ENCODE peak calls at places on chromosome 14, in seven cellular contexts. U is tibial artery; D is astrocyte of the cerebellum; Z is A549; P is WTC11; G is lung; X is CD8-positive, alpha-beta T cell. Q is an unnamed sample.

GRCh38 chr14:92600318-92601053 is 86.9 kb downstream of the RIN3 start:
- DNase-seq in D (no peak), P (no peak), Z (peak), X (peak), U (no peak), G (no peak), Q (no peak)

GRCh38 chr14:91292476-91292875 is 48.0 kb upstream of the GPR68 start:
- DNase-seq in G (no peak), P (no peak), U (no peak), X (no peak), Z (no peak), D (no peak), Q (no peak)

GRCh38 chr14:95057147-95057546 is 100.2 kb downstream of the DICER1 start:
- DNase-seq in D (no peak), X (no peak), Z (no peak), U (no peak), P (no peak), G (no peak), Q (no peak)

GRCh38 chr14:73477618-73478266 is 13.0 kb upstream of the RIOX1 start:
- DNase-seq in Z (no peak), G (no peak), X (no peak), D (no peak), P (no peak), U (no peak), Q (no peak)

GRCh38 chr14:92930737-92931602 is 8.0 kb downstream of the CHGA start:
- DNase-seq in P (no peak), U (no peak), Z (no peak), D (no peak), G (no peak), X (no peak), Q (no peak)

GRCh38 chr14:103629503-103630121 is 601 bp downstream of the KLC1 start:
- DNase-seq in P (peak), U (peak), G (peak), Z (peak), D (no peak), X (peak), Q (peak)

GRCh38 chr14:97873291-97873690 is 1076.1 kb downstream of the VRK1 start:
- DNase-seq in G (no peak), P (no peak), D (no peak), U (no peak), X (no peak), Z (no peak), Q (no peak)

GRCh38 chr14:50943261-50943942 is 881 bp downstream of the PYGL start:
- DNase-seq in X (no peak), D (no peak), U (peak), G (peak), P (peak), Z (peak), Q (peak)

GRCh38 chr14:68137704-68138619 is 318.4 kb downstream of the RAD51B start:
- DNase-seq in P (peak), Z (peak), U (peak), D (peak), G (peak), X (no peak), Q (peak)

GRCh38 chr14:104238424-104239184 is 100.2 kb downstream of the KIF26A start:
- DNase-seq in Z (no peak), D (no peak), G (no peak), P (no peak), X (peak), U (peak), Q (no peak)

GRCh38 chr14:63249112-63249511 is 44.9 kb downstream of the RHOJ start:
- DNase-seq in P (no peak), U (no peak), G (no peak), Z (no peak), D (peak), X (no peak), Q (no peak)

GRCh38 chr14:87497301-87497700 is 495.7 kb downstream of the GALC start:
- DNase-seq in X (no peak), P (no peak), G (no peak), Z (no peak), U (no peak), D (no peak), Q (no peak)

GRCh38 chr14:88613552-88614010 is 50.7 kb downstream of the ZC3H14 start:
- DNase-seq in G (no peak), Z (no peak), P (no peak), X (no peak), D (peak), U (no peak), Q (no peak)

GRCh38 chr14:31261859-31262739 is 54.5 kb upstream of the HECTD1 start:
- DNase-seq in Z (no peak), G (peak), P (no peak), D (no peak), X (no peak), U (peak), Q (no peak)

GRCh38 chr14:60349663-60350365 is 100.8 kb downstream of the PPM1A start:
- DNase-seq in D (peak), P (peak), U (peak), G (no peak), Z (peak), X (no peak), Q (no peak)

GRCh38 chr14:56075301-56075700 is 42.9 kb upstream of the PELI2 start:
- DNase-seq in P (no peak), U (no peak), Z (no peak), D (no peak), G (no peak), X (no peak), Q (no peak)

GRCh38 chr14:95480109-95480886 is 36.2 kb downstream of the SYNE3 start:
- DNase-seq in U (peak), G (peak), P (no peak), D (no peak), Z (no peak), X (no peak), Q (no peak)

GRCh38 chr14:22283000-22283399 is 306.0 kb downstream of the DAD1 start:
- DNase-seq in D (no peak), U (no peak), P (no peak), X (no peak), G (no peak), Z (no peak), Q (no peak)

GRCh38 chr14:23379331-23380196 is 2.7 kb downstream of the CMTM5 start:
- DNase-seq in D (no peak), P (peak), G (peak), X (peak), Z (peak), U (no peak), Q (peak)

GRCh38 chr14:97177016-97177415 is 379.8 kb downstream of the VRK1 start:
- DNase-seq in P (no peak), X (no peak), U (no peak), G (no peak), Z (peak), D (no peak), Q (no peak)

GRCh38 chr14:73752297-73752992 is 38.3 kb upstream of the PNMA1 start:
- DNase-seq in X (peak), D (peak), G (no peak), P (no peak), Z (no peak), U (peak), Q (no peak)

GRCh38 chr14:68553326-68553725 is 239.5 kb downstream of the ZFP36L1 start:
- DNase-seq in X (peak), P (no peak), Z (no peak), D (no peak), G (no peak), U (no peak), Q (no peak)

GRCh38 chr14:53934778-53935414 is 21.7 kb downstream of the BMP4 start:
- DNase-seq in P (no peak), G (no peak), X (no peak), Z (no peak), U (no peak), D (no peak), Q (no peak)

GRCh38 chr14:21711360-21711961 is 37.8 kb upstream of the OR4E1 start:
- DNase-seq in D (peak), X (no peak), G (no peak), Z (peak), U (no peak), P (no peak), Q (peak)

GRCh38 chr14:95504135-95505029 is 12.1 kb downstream of the SYNE3 start:
- DNase-seq in D (no peak), P (no peak), G (no peak), U (peak), X (no peak), Z (no peak), Q (no peak)

DNA sequence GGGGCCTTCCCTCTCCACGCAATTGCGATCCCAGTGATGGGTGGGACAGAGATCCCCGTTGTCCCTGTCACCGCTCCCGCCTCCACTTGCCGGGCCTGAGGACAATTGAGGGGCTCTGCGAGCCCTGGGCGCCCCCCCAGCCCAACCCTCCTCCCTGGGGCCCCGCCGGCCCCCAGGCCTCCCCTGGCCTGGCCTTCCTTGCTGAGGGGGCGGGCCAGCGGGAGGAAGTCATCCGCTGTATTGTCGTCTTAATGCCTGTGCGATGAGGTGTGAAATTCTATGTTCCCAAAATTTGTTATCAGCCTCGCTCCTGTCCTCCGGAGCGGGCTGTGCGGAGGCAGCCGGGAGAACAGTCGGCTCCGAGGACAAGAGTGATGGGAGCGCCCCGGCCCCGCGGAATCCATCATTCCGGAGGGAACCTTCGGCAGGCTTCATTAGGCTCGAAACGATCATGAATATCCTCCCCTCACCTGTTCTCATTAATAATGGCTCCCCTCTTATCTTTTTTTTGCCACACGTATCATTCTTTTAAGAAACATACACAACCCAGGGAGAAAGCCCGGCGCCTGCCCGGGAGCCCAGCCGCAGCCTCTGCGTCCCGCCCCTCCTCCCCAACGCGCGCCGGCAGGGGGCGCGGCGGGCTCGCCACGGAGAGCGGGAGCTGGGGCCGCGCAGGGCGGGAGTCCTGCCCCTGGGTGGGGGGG is 17.3 kb upstream of the DLK1 start:
- DNase-seq in D (no peak), U (no peak), X (no peak), G (no peak), Z (peak), P (peak), Q (peak)
- TF ChIP-seq CTCF in D (peak), U (peak), X (no peak), G (no peak), Z (peak), P (peak), Q (peak)

GRCh38 chr14:65255583-65256443 is 153.5 kb upstream of the MAX start:
- DNase-seq in P (peak), X (no peak), U (no peak), Z (no peak), G (peak), D (no peak), Q (no peak)
- TF ChIP-seq CTCF in P (no peak), X (no peak), U (no peak), Z (no peak), G (no peak), D (no peak), Q (no peak)

GRCh38 chr14:106460916-106461315 is 934.5 kb downstream of the TMEM121 start:
- DNase-seq in U (no peak), X (no peak), P (no peak), Z (no peak), G (no peak), D (no peak), Q (no peak)

GRCh38 chr14:106455026-106455425 is 928.6 kb downstream of the TMEM121 start:
- DNase-seq in X (no peak), G (no peak), P (no peak), D (no peak), Z (no peak), U (no peak), Q (no peak)

GRCh38 chr14:106459971-106460730 is 933.8 kb downstream of the TMEM121 start:
- DNase-seq in U (no peak), X (peak), D (no peak), P (peak), G (no peak), Z (peak), Q (no peak)
- TF ChIP-seq CTCF in U (no peak), X (no peak), D (no peak), P (no peak), G (no peak), Z (no peak), Q (no peak)

DNA sequence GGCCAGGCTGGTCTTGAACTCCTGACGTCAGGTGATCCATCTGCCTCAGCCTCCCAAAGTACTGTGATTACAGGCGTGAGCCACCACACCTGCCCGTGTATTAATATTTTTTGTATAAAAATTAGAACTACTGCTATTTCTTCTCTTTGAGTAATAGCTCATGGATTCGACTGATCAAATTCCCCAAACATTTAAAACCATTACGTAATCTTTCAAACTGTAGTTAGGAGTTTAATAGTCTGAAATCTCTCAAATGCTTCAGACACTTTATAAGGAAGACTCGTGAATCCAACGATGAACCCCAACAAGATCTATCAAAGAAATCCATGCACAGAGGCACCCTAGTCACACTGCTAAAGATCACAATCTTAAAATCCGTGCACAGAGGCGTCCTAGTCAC is 16.1 kb downstream of the TECPR2 start:
- DNase-seq in G (no peak), U (no peak), X (no peak), D (no peak), Z (no peak), P (no peak), Q (no peak)
- TF ChIP-seq CTCF in G (no peak), U (no peak), X (no peak), D (no peak), Z (no peak), P (no peak), Q (no peak)

DNA sequence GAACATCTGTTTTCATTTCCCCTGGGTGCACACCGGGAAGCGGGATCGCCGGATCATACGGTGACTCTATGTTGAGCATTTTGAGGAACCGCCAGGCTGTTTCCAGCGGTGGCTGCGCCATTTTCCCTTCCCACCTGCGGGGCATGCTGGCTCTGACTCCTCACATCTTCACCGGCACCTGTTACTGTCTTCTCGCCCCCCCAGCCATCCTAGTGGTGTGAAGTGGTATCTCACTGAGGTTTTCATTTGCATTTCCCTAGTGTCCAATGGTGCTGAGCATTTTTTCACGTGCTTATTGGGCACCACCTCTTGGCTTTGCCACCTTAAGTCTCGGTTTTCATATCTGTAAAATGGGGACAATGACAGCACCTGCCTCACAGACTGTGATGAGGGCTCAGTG is 44.1 kb upstream of the EML1 start:
- DNase-seq in Z (no peak), X (no peak), D (no peak), P (no peak), G (no peak), U (no peak), Q (no peak)
- TF ChIP-seq CTCF in Z (no peak), X (no peak), D (peak), P (no peak), G (no peak), U (no peak), Q (peak)